ENCODE peak calls at places on chromosomes 6 and 20, in nine cellular contexts. U is iPS DF 19.7, R is GM20000, O is fibroblast of pulmonary artery, P is progenitor cell of endocrine pancreas, D is ecto neural progenitor cell, S is AG09319, B is GM12891, C is osteocyte. N is an unnamed sample.
A peak's percentile ranks its signal among the peaks of the same experiment; 100 is the strongest.

GRCh38 chr6:113879186-113880096 is 22.3 kb downstream of the MARCKS start:
- DNase-seq in P (peak; percentile 27), R (peak; percentile 67), B (no peak), U (no peak), C (no peak), O (peak; percentile 85), D (no peak), S (no peak), N (peak; percentile 31)

GRCh38 chr20:48676125-48676524 is 151.7 kb downstream of the PREX1 start:
- DNase-seq in D (no peak), R (no peak), U (no peak), B (no peak), P (no peak), S (no peak), O (no peak), C (no peak), N (no peak)

GRCh38 chr6:71291991-71292390 is 3.4 kb downstream of the OGFRL1 start:
- DNase-seq in S (no peak), C (no peak), R (no peak), O (no peak), P (no peak), D (no peak), B (no peak), U (no peak), N (no peak)

GRCh38 chr20:19609642-19610223 is 148.3 kb upstream of the RIN2 start:
- DNase-seq in U (no peak), R (no peak), D (no peak), P (no peak), C (no peak), O (no peak), B (no peak), S (no peak), N (no peak)

GRCh38 chr6:168318090-168318489 is 1.5 kb downstream of the DACT2 start:
- DNase-seq in O (no peak), P (no peak), C (peak; percentile 71), S (no peak), R (no peak), U (no peak), D (no peak), B (no peak), N (no peak)

GRCh38 chr20:47559141-47559540 is 57.5 kb downstream of the NCOA3 start:
- DNase-seq in D (no peak), R (no peak), O (peak; percentile 53), S (no peak), P (no peak), C (no peak), U (no peak), B (no peak), N (no peak)

GRCh38 chr6:150857062-150857905 is 8.2 kb upstream of the MTHFD1L start:
- DNase-seq in B (no peak), O (peak; percentile 100), S (peak; percentile 93), P (no peak), U (no peak), D (no peak), R (no peak), C (no peak), N (no peak)

GRCh38 chr6:152117156-152118129 is 310.0 kb downstream of the ESR1 start:
- DNase-seq in U (no peak), O (peak; percentile 15), C (no peak), P (no peak), R (peak; percentile 24), B (no peak), S (no peak), D (no peak), N (no peak)

GRCh38 chr6:108027594-108027993 is 46.9 kb downstream of the OSTM1 start:
- DNase-seq in S (no peak), O (peak; percentile 14), D (no peak), R (no peak), U (no peak), C (no peak), B (no peak), P (no peak), N (no peak)

GRCh38 chr6:160217073-160217472 is 41.5 kb downstream of the SLC22A2 start:
- DNase-seq in P (no peak), B (no peak), D (no peak), O (peak; percentile 48), S (no peak), R (no peak), U (no peak), C (no peak), N (no peak)

GRCh38 chr20:30892704-30893345 is 364.6 kb upstream of the DEFB115 start:
- DNase-seq in U (no peak), P (no peak), B (no peak), D (no peak), S (no peak), O (no peak), R (no peak), C (no peak), N (no peak)

N was measured in neuronal stem cell.